ENCODE peak calls at places on chromosome 1, in four cellular contexts. F is NCI-H774; C is tibial artery; I is stimulated activated CD4-positive, alpha-beta T cell treated with anti-CD3 and anti-CD28 coated beads, Interleukin-1b, Interleukin-23, amount 100 ng/mL, for 4 hours. L is an unnamed sample.

GRCh38 chr1:91864017-91864700 is 21.8 kb downstream of the TGFBR3 start:
- DNase-seq in F (no peak), I (no peak), C (no peak), L (no peak)

GRCh38 chr1:65429078-65429477 is 8.6 kb downstream of the LEPR start:
- DNase-seq in I (no peak), F (no peak), C (no peak), L (no peak)

GRCh38 chr1:39933956-39934941 is 20.7 kb upstream of the MFSD2A start:
- DNase-seq in I (no peak), C (peak; percentile 89), F (no peak), L (no peak)

GRCh38 chr1:174074757-174075156 is 52.6 kb upstream of the RC3H1 start:
- DNase-seq in F (no peak), C (no peak), I (no peak), L (no peak)

GRCh38 chr1:111596499-111596898 is 23.1 kb upstream of the RAP1A start:
- DNase-seq in F (no peak), I (peak; percentile 38), C (no peak), L (no peak)

GRCh38 chr1:78254517-78254916 is 208.8 kb downstream of the GIPC2 start:
- DNase-seq in F (no peak), I (no peak), C (no peak), L (no peak)

GRCh38 chr1:59595774-59596173 is 219.0 kb upstream of the HOOK1 start:
- DNase-seq in F (peak; percentile 38), I (no peak), C (no peak), L (peak; percentile 66)

GRCh38 chr1:78758493-78758892 is 108.9 kb downstream of the IFI44 start:
- DNase-seq in F (no peak), I (no peak), C (no peak), L (no peak)

GRCh38 chr1:24216730-24217129 is 29.6 kb upstream of the IFNLR1 start:
- DNase-seq in F (no peak), C (no peak), I (no peak), L (no peak)

GRCh38 chr1:179793281-179793680 is 50.2 kb downstream of the FAM163A start:
- DNase-seq in F (no peak), I (no peak), C (no peak), L (no peak)

GRCh38 chr1:220093361-220094015 is 444 bp upstream of the IARS2 start:
- DNase-seq in C (no peak), F (no peak), I (no peak), L (peak; percentile 37)

GRCh38 chr1:34511802-34512201 is 243.0 kb upstream of the GJB5 start:
- DNase-seq in I (no peak), C (no peak), F (no peak), L (no peak)

GRCh38 chr1:228727682-228728171 is 7.6 kb upstream of the RHOU start:
- DNase-seq in F (no peak), I (no peak), C (no peak), L (no peak)

GRCh38 chr1:45622267-45622890 is 1.5 kb downstream of the CCDC17 start:
- DNase-seq in F (no peak), C (no peak), I (no peak), L (no peak)

GRCh38 chr1:14975119-14975518 is 178.4 kb upstream of the TMEM51 start:
- DNase-seq in F (no peak), C (no peak), I (no peak), L (no peak)

GRCh38 chr1:7050751-7051665 is 265.8 kb downstream of the CAMTA1 start:
- DNase-seq in I (no peak), C (no peak), F (no peak), L (no peak)

GRCh38 chr1:154170547-154171221 is 15.8 kb upstream of the NUP210L start:
- DNase-seq in C (no peak), F (no peak), I (no peak), L (no peak)

GRCh38 chr1:172352435-172352834 is 68.0 kb upstream of the C1orf105 start:
- DNase-seq in F (no peak), I (no peak), C (no peak), L (no peak)

GRCh38 chr1:32892368-32893197 is 6.3 kb downstream of the HPCA start:
- DNase-seq in C (no peak), F (peak; percentile 81), I (peak; percentile 29), L (no peak)

GRCh38 chr1:93723101-93723500 is 41.5 kb upstream of the BCAR3 start:
- DNase-seq in I (no peak), C (no peak), F (no peak), L (no peak)

GRCh38 chr1:921011-921837 is 2.5 kb upstream of the SAMD11 start:
- DNase-seq in I (no peak), F (peak; percentile 49), C (no peak), L (peak; percentile 19)

GRCh38 chr1:61941794-61942193 is 199.5 kb downstream of the PATJ start:
- DNase-seq in C (no peak), F (no peak), I (no peak), L (no peak)

GRCh38 chr1:15154480-15155036 is 1.0 kb downstream of the TMEM51 start:
- DNase-seq in F (no peak), C (no peak), I (no peak), L (no peak)

GRCh38 chr1:86905875-86906274 is 8.1 kb downstream of the SELENOF start:
- DNase-seq in C (no peak), F (no peak), I (no peak), L (no peak)

GRCh38 chr1:161066694-161067093 is 3.0 kb downstream of the ARHGAP30 start:
- DNase-seq in C (no peak), I (no peak), F (no peak), L (no peak)

GRCh38 chr1:8171751-8172464 is 145.8 kb upstream of the ERRFI1 start:
- DNase-seq in F (no peak), C (no peak), I (no peak), L (no peak)

GRCh38 chr1:171909711-171910110 is 68.4 kb downstream of the DNM3 start:
- DNase-seq in I (no peak), F (peak; percentile 43), C (no peak), L (no peak)

GRCh38 chr1:172054172-172054571 is 212.9 kb downstream of the DNM3 start:
- DNase-seq in C (no peak), F (no peak), I (no peak), L (no peak)

GRCh38 chr1:23639460-23639859 is 52.1 kb upstream of the RPL11 start:
- DNase-seq in C (no peak), F (no peak), I (no peak), L (no peak)

GRCh38 chr1:92975551-92976232 is 14.4 kb upstream of the DIPK1A start:
- DNase-seq in I (no peak), C (peak; percentile 59), F (no peak), L (no peak)

GRCh38 chr1:147077936-147078605 is 94.2 kb downstream of the PRKAB2 start:
- DNase-seq in C (no peak), F (no peak), I (no peak), L (no peak)

GRCh38 chr1:77888429-77889239 is at the start of gene NEXN:
- DNase-seq in C (peak; percentile 78), F (no peak), I (peak; percentile 6), L (peak; percentile 18)

GRCh38 chr1:101129975-101130374 is 104.4 kb upstream of the DPH5 start:
- DNase-seq in F (no peak), I (no peak), C (no peak), L (no peak)

GRCh38 chr1:227793948-227794812 is 21.3 kb upstream of the PRSS38 start:
- DNase-seq in C (no peak), I (no peak), F (no peak), L (no peak)

L was measured in NCI-H748 treated with DMSO at 0.1 percent for 48 hours.